ENCODE peak calls at places on chromosomes 1 and 21, in nine cellular contexts. One of them, this sample, is unnamed.

GRCh38 chr1:103523346-103523745 is 2.2 kb upstream of the RNPC3 start:
- DNase-seq in thoracic aorta: no peak
- DNase-seq in astrocyte: no peak
- DNase-seq in tibial nerve: no peak
- DNase-seq in kidney epithelial cell: no peak
- DNase-seq in A549: no peak
- DNase-seq in bronchial epithelial cell: no peak
- DNase-seq in vagina: no peak
- DNase-seq in astrocyte of the spinal cord: no peak
- DNase-seq in this sample: no peak

GRCh38 chr1:154295408-154296235 is 23.2 kb downstream of the HAX1 start:
- DNase-seq in thoracic aorta: no peak
- DNase-seq in astrocyte: no peak
- DNase-seq in tibial nerve: no peak
- DNase-seq in kidney epithelial cell: no peak
- DNase-seq in A549: no peak
- DNase-seq in bronchial epithelial cell: no peak
- DNase-seq in vagina: no peak
- DNase-seq in astrocyte of the spinal cord: no peak
- DNase-seq in this sample: no peak

GRCh38 chr1:214248294-214249082 is 32.5 kb upstream of the SMYD2 start:
- DNase-seq in thoracic aorta: no peak
- DNase-seq in astrocyte: no peak
- DNase-seq in tibial nerve: no peak
- DNase-seq in kidney epithelial cell: no peak
- DNase-seq in A549: no peak
- DNase-seq in bronchial epithelial cell: peak
- DNase-seq in vagina: no peak
- DNase-seq in astrocyte of the spinal cord: peak
- DNase-seq in this sample: no peak

GRCh38 chr21:39007532-39007931 is 175.7 kb downstream of the PSMG1 start:
- DNase-seq in thoracic aorta: no peak
- DNase-seq in astrocyte: no peak
- DNase-seq in tibial nerve: no peak
- DNase-seq in kidney epithelial cell: no peak
- DNase-seq in A549: no peak
- DNase-seq in bronchial epithelial cell: peak
- DNase-seq in vagina: no peak
- DNase-seq in astrocyte of the spinal cord: no peak
- DNase-seq in this sample: no peak

GRCh38 chr1:178189814-178190213 is 95.9 kb downstream of the RASAL2 start:
- DNase-seq in thoracic aorta: no peak
- DNase-seq in astrocyte: no peak
- DNase-seq in tibial nerve: no peak
- DNase-seq in kidney epithelial cell: no peak
- DNase-seq in A549: peak
- DNase-seq in bronchial epithelial cell: peak
- DNase-seq in vagina: no peak
- DNase-seq in astrocyte of the spinal cord: no peak
- DNase-seq in this sample: no peak

GRCh38 chr21:31078796-31079195 is 40.5 kb upstream of the KRTAP19-8 start:
- DNase-seq in thoracic aorta: no peak
- DNase-seq in astrocyte: peak
- DNase-seq in tibial nerve: no peak
- DNase-seq in kidney epithelial cell: no peak
- DNase-seq in A549: no peak
- DNase-seq in bronchial epithelial cell: no peak
- DNase-seq in vagina: no peak
- DNase-seq in astrocyte of the spinal cord: no peak
- DNase-seq in this sample: no peak

GRCh38 chr1:197413564-197413963 is 145.5 kb downstream of the CRB1 start:
- DNase-seq in thoracic aorta: no peak
- DNase-seq in astrocyte: no peak
- DNase-seq in tibial nerve: no peak
- DNase-seq in kidney epithelial cell: no peak
- DNase-seq in A549: no peak
- DNase-seq in bronchial epithelial cell: no peak
- DNase-seq in vagina: no peak
- DNase-seq in astrocyte of the spinal cord: no peak
- DNase-seq in this sample: no peak

GRCh38 chr1:22508329-22508728 is 55.0 kb upstream of the EPHA8 start:
- DNase-seq in thoracic aorta: no peak
- DNase-seq in astrocyte: no peak
- DNase-seq in tibial nerve: no peak
- DNase-seq in kidney epithelial cell: no peak
- DNase-seq in A549: no peak
- DNase-seq in bronchial epithelial cell: no peak
- DNase-seq in vagina: no peak
- DNase-seq in astrocyte of the spinal cord: no peak
- DNase-seq in this sample: no peak

GRCh38 chr1:182143825-182144661 is 82.5 kb upstream of the ZNF648 start:
- DNase-seq in thoracic aorta: peak
- DNase-seq in astrocyte: peak
- DNase-seq in tibial nerve: peak
- DNase-seq in kidney epithelial cell: peak
- DNase-seq in A549: no peak
- DNase-seq in bronchial epithelial cell: peak
- DNase-seq in vagina: no peak
- DNase-seq in astrocyte of the spinal cord: peak
- DNase-seq in this sample: peak

GRCh38 chr1:65650682-65651081 is 142.0 kb upstream of the PDE4B start:
- DNase-seq in thoracic aorta: no peak
- DNase-seq in astrocyte: no peak
- DNase-seq in tibial nerve: no peak
- DNase-seq in kidney epithelial cell: no peak
- DNase-seq in A549: no peak
- DNase-seq in bronchial epithelial cell: no peak
- DNase-seq in vagina: no peak
- DNase-seq in astrocyte of the spinal cord: no peak
- DNase-seq in this sample: no peak
- H3K4me3 ChIP-seq in thoracic aorta: no peak
- H3K4me3 ChIP-seq in astrocyte: no peak
- H3K4me3 ChIP-seq in tibial nerve: no peak
- H3K4me3 ChIP-seq in kidney epithelial cell: no peak
- H3K4me3 ChIP-seq in A549: no peak
- H3K4me3 ChIP-seq in bronchial epithelial cell: no peak
- H3K4me3 ChIP-seq in vagina: no peak
- H3K4me3 ChIP-seq in astrocyte of the spinal cord: no peak
- H3K4me3 ChIP-seq in this sample: no peak

GRCh38 chr1:187010571-187011309 is 182.0 kb downstream of the PLA2G4A start:
- DNase-seq in thoracic aorta: no peak
- DNase-seq in astrocyte: peak
- DNase-seq in tibial nerve: no peak
- DNase-seq in kidney epithelial cell: no peak
- DNase-seq in A549: no peak
- DNase-seq in bronchial epithelial cell: peak
- DNase-seq in vagina: no peak
- DNase-seq in astrocyte of the spinal cord: no peak
- DNase-seq in this sample: no peak
- TF ChIP-seq CTCF in thoracic aorta: no peak
- TF ChIP-seq CTCF in astrocyte: no peak
- TF ChIP-seq CTCF in tibial nerve: no peak
- TF ChIP-seq CTCF in kidney epithelial cell: no peak
- TF ChIP-seq CTCF in A549: no peak
- TF ChIP-seq CTCF in bronchial epithelial cell: no peak
- TF ChIP-seq CTCF in vagina: no peak
- TF ChIP-seq CTCF in astrocyte of the spinal cord: no peak
- TF ChIP-seq CTCF in this sample: no peak

DNA sequence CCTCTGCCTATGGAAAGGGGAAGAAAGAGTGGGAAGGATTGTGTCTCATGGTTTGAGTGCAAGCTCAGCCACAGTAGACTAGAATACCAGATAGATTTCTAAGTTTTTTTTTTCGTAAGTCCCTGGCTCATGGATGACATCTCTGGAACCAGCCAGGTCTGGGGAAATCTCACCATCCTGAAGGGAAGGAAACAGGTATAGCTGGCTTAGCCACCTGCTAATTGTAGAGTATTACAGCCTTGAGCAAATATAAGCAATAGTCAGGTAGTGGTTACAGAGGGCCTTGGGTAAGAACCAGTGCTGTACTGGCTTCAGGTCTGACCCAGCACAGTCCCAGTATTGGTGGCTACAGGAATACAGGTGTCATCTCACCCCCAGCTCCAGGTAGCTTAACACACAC is 500.9 kb upstream of the PRMT6 start:
- DNase-seq in thoracic aorta: no peak
- DNase-seq in astrocyte: no peak
- DNase-seq in tibial nerve: no peak
- DNase-seq in kidney epithelial cell: no peak
- DNase-seq in A549: no peak
- DNase-seq in bronchial epithelial cell: peak
- DNase-seq in vagina: no peak
- DNase-seq in astrocyte of the spinal cord: no peak
- DNase-seq in this sample: no peak
- H3K4me3 ChIP-seq in thoracic aorta: no peak
- H3K4me3 ChIP-seq in astrocyte: no peak
- H3K4me3 ChIP-seq in tibial nerve: no peak
- H3K4me3 ChIP-seq in kidney epithelial cell: no peak
- H3K4me3 ChIP-seq in A549: no peak
- H3K4me3 ChIP-seq in bronchial epithelial cell: no peak
- H3K4me3 ChIP-seq in vagina: no peak
- H3K4me3 ChIP-seq in astrocyte of the spinal cord: no peak
- H3K4me3 ChIP-seq in this sample: no peak

GRCh38 chr1:44828841-44829440 is 14.1 kb downstream of the PTCH2 start:
- DNase-seq in thoracic aorta: no peak
- DNase-seq in astrocyte: no peak
- DNase-seq in tibial nerve: no peak
- DNase-seq in kidney epithelial cell: no peak
- DNase-seq in A549: no peak
- DNase-seq in bronchial epithelial cell: no peak
- DNase-seq in vagina: no peak
- DNase-seq in astrocyte of the spinal cord: no peak
- DNase-seq in this sample: no peak

GRCh38 chr1:44831516-44831915 is 11.5 kb downstream of the PTCH2 start:
- DNase-seq in thoracic aorta: no peak
- DNase-seq in astrocyte: no peak
- DNase-seq in tibial nerve: no peak
- DNase-seq in kidney epithelial cell: no peak
- DNase-seq in A549: no peak
- DNase-seq in bronchial epithelial cell: no peak
- DNase-seq in vagina: no peak
- DNase-seq in astrocyte of the spinal cord: no peak
- DNase-seq in this sample: no peak

GRCh38 chr1:44829506-44830384 is 13.3 kb downstream of the PTCH2 start:
- DNase-seq in thoracic aorta: no peak
- DNase-seq in astrocyte: no peak
- DNase-seq in tibial nerve: no peak
- DNase-seq in kidney epithelial cell: no peak
- DNase-seq in A549: no peak
- DNase-seq in bronchial epithelial cell: no peak
- DNase-seq in vagina: no peak
- DNase-seq in astrocyte of the spinal cord: no peak
- DNase-seq in this sample: no peak

GRCh38 chr1:44832068-44832700 is 10.9 kb downstream of the PTCH2 start:
- DNase-seq in thoracic aorta: no peak
- DNase-seq in astrocyte: no peak
- DNase-seq in tibial nerve: no peak
- DNase-seq in kidney epithelial cell: no peak
- DNase-seq in A549: no peak
- DNase-seq in bronchial epithelial cell: no peak
- DNase-seq in vagina: no peak
- DNase-seq in astrocyte of the spinal cord: no peak
- DNase-seq in this sample: no peak

GRCh38 chr1:44830900-44831304 is 12.2 kb downstream of the PTCH2 start:
- DNase-seq in thoracic aorta: no peak
- DNase-seq in astrocyte: no peak
- DNase-seq in tibial nerve: no peak
- DNase-seq in kidney epithelial cell: no peak
- DNase-seq in A549: no peak
- DNase-seq in bronchial epithelial cell: no peak
- DNase-seq in vagina: no peak
- DNase-seq in astrocyte of the spinal cord: no peak
- DNase-seq in this sample: no peak
- TF ChIP-seq CTCF in thoracic aorta: no peak
- TF ChIP-seq CTCF in astrocyte: no peak
- TF ChIP-seq CTCF in tibial nerve: no peak
- TF ChIP-seq CTCF in kidney epithelial cell: no peak
- TF ChIP-seq CTCF in A549: no peak
- TF ChIP-seq CTCF in bronchial epithelial cell: no peak
- TF ChIP-seq CTCF in vagina: no peak
- TF ChIP-seq CTCF in astrocyte of the spinal cord: no peak
- TF ChIP-seq CTCF in this sample: no peak